ENCODE peak calls at places on chromosome X, in four cellular contexts. One of them, this sample, is unnamed.

GRCh38 chrX:147848009-147848408 is 63.7 kb upstream of the FMR1 start:
- DNase-seq in A549: no peak
- DNase-seq in GM12878: no peak
- DNase-seq in HepG2: no peak
- DNase-seq in this sample: no peak

GRCh38 chrX:43448688-43449087 is 207.4 kb upstream of the MAOA start:
- DNase-seq in A549: no peak
- DNase-seq in GM12878: no peak
- DNase-seq in HepG2: no peak
- DNase-seq in this sample: no peak

GRCh38 chrX:126723881-126724280 is 95.6 kb upstream of the PRR32 start:
- DNase-seq in A549: no peak
- DNase-seq in GM12878: no peak
- DNase-seq in HepG2: no peak
- DNase-seq in this sample: no peak

GRCh38 chrX:130014356-130014755 is 31.9 kb downstream of the BCORL1 start:
- DNase-seq in A549: no peak
- DNase-seq in GM12878: no peak
- DNase-seq in HepG2: no peak
- DNase-seq in this sample: no peak

GRCh38 chrX:53556868-53557267 is 122.7 kb upstream of the HSD17B10 start:
- DNase-seq in A549: no peak
- DNase-seq in GM12878: no peak
- DNase-seq in HepG2: no peak
- DNase-seq in this sample: no peak

GRCh38 chrX:85698921-85699320 is 319.5 kb upstream of the POF1B start:
- DNase-seq in A549: no peak
- DNase-seq in GM12878: no peak
- DNase-seq in HepG2: no peak
- DNase-seq in this sample: no peak

GRCh38 chrX:39682778-39683177 is 415.0 kb downstream of the BCOR start:
- DNase-seq in A549: no peak
- DNase-seq in GM12878: no peak
- DNase-seq in HepG2: no peak
- DNase-seq in this sample: peak; percentile 65

GRCh38 chrX:115226929-115227328 is 7.0 kb downstream of the LRCH2 start:
- DNase-seq in A549: peak; percentile 51
- DNase-seq in GM12878: no peak
- DNase-seq in HepG2: peak; percentile 33
- DNase-seq in this sample: no peak

GRCh38 chrX:15207994-15208393 is 61.9 kb downstream of the ASB9 start:
- DNase-seq in A549: no peak
- DNase-seq in GM12878: no peak
- DNase-seq in HepG2: no peak
- DNase-seq in this sample: no peak

GRCh38 chrX:55326985-55327384 is 62.3 kb upstream of the PAGE3 start:
- DNase-seq in A549: no peak
- DNase-seq in GM12878: no peak
- DNase-seq in HepG2: no peak
- DNase-seq in this sample: no peak

GRCh38 chrX:140762061-140762460 is 52.5 kb downstream of the LINC00632 start:
- DNase-seq in A549: peak; percentile 68
- DNase-seq in GM12878: no peak
- DNase-seq in HepG2: peak; percentile 5
- DNase-seq in this sample: peak; percentile 21

GRCh38 chrX:20571611-20572010 is 304.9 kb upstream of the RPS6KA3 start:
- DNase-seq in A549: no peak
- DNase-seq in GM12878: no peak
- DNase-seq in HepG2: no peak
- DNase-seq in this sample: no peak

GRCh38 chrX:136477026-136477425 is 10.7 kb upstream of the BRS3 start:
- DNase-seq in A549: no peak
- DNase-seq in GM12878: no peak
- DNase-seq in HepG2: no peak
- DNase-seq in this sample: no peak

GRCh38 chrX:103774070-103774642 is 2.5 kb upstream of the PLP1 start:
- DNase-seq in A549: peak; percentile 42
- DNase-seq in GM12878: no peak
- DNase-seq in HepG2: peak; percentile 1
- DNase-seq in this sample: no peak

GRCh38 chrX:143788265-143788664 is 67.7 kb upstream of the SPANXN2 start:
- DNase-seq in A549: peak; percentile 0
- DNase-seq in GM12878: no peak
- DNase-seq in HepG2: no peak
- DNase-seq in this sample: no peak

GRCh38 chrX:53831662-53832635 is 145.4 kb upstream of the HUWE1 start:
- DNase-seq in A549: peak; percentile 40
- DNase-seq in GM12878: peak; percentile 40
- DNase-seq in HepG2: peak; percentile 20
- DNase-seq in this sample: peak; percentile 38

GRCh38 chrX:13693341-13693871 is 4.5 kb downstream of the RAB9A start:
- DNase-seq in A549: no peak
- DNase-seq in GM12878: no peak
- DNase-seq in HepG2: no peak
- DNase-seq in this sample: no peak

GRCh38 chrX:67726028-67726427 is 182.2 kb downstream of the AR start:
- DNase-seq in A549: no peak
- DNase-seq in GM12878: no peak
- DNase-seq in HepG2: no peak
- DNase-seq in this sample: no peak

GRCh38 chrX:78506248-78506647 is 152.9 kb downstream of the RTL3 start:
- DNase-seq in A549: no peak
- DNase-seq in GM12878: no peak
- DNase-seq in HepG2: no peak
- DNase-seq in this sample: no peak

GRCh38 chrX:63275127-63275526 is 76.0 kb downstream of the SPIN4 start:
- DNase-seq in A549: peak; percentile 19
- DNase-seq in GM12878: peak; percentile 7
- DNase-seq in HepG2: peak; percentile 4
- DNase-seq in this sample: peak; percentile 38

GRCh38 chrX:32530802-32531403 is 680.4 kb downstream of the DMD start:
- DNase-seq in A549: peak; percentile 38
- DNase-seq in GM12878: no peak
- DNase-seq in HepG2: peak; percentile 21
- DNase-seq in this sample: peak; percentile 5

GRCh38 chrX:13876652-13877051 is 59.8 kb upstream of the GPM6B start:
- DNase-seq in A549: peak; percentile 2
- DNase-seq in GM12878: no peak
- DNase-seq in HepG2: no peak
- DNase-seq in this sample: no peak

GRCh38 chrX:136781180-136781797 is 557 bp upstream of the ARHGEF6 start:
- DNase-seq in A549: no peak
- DNase-seq in GM12878: no peak
- DNase-seq in HepG2: no peak
- DNase-seq in this sample: no peak

GRCh38 chrX:1181131-1181530 is 31.3 kb downstream of the CRLF2 start:
- DNase-seq in A549: no peak
- DNase-seq in GM12878: no peak
- DNase-seq in HepG2: no peak
- DNase-seq in this sample: no peak

GRCh38 chrX:47181301-47181700 is 12.3 kb upstream of the UBA1 start:
- DNase-seq in A549: no peak
- DNase-seq in GM12878: no peak
- DNase-seq in HepG2: no peak
- DNase-seq in this sample: no peak

GRCh38 chrX:68997911-68998310 is 167.3 kb downstream of the PJA1 start:
- DNase-seq in A549: no peak
- DNase-seq in GM12878: no peak
- DNase-seq in HepG2: no peak
- DNase-seq in this sample: no peak

GRCh38 chrX:69021095-69021494 is 144.2 kb downstream of the PJA1 start:
- DNase-seq in A549: no peak
- DNase-seq in GM12878: no peak
- DNase-seq in HepG2: no peak
- DNase-seq in this sample: no peak

GRCh38 chrX:150213481-150214030 is 149.6 kb upstream of the MAMLD1 start:
- DNase-seq in A549: no peak
- DNase-seq in GM12878: no peak
- DNase-seq in HepG2: no peak
- DNase-seq in this sample: no peak

GRCh38 chrX:149487292-149487691 is 17.8 kb downstream of the IDS start:
- DNase-seq in A549: peak; percentile 33
- DNase-seq in GM12878: no peak
- DNase-seq in HepG2: no peak
- DNase-seq in this sample: no peak

GRCh38 chrX:119756926-119757635 is 1.3 kb upstream of the SOWAHD start:
- DNase-seq in A549: no peak
- DNase-seq in GM12878: no peak
- DNase-seq in HepG2: peak; percentile 23
- DNase-seq in this sample: no peak

GRCh38 chrX:149982310-149982709 is 44.0 kb upstream of the EOLA2 start:
- DNase-seq in A549: no peak
- DNase-seq in GM12878: no peak
- DNase-seq in HepG2: peak; percentile 1
- DNase-seq in this sample: no peak

DNA sequence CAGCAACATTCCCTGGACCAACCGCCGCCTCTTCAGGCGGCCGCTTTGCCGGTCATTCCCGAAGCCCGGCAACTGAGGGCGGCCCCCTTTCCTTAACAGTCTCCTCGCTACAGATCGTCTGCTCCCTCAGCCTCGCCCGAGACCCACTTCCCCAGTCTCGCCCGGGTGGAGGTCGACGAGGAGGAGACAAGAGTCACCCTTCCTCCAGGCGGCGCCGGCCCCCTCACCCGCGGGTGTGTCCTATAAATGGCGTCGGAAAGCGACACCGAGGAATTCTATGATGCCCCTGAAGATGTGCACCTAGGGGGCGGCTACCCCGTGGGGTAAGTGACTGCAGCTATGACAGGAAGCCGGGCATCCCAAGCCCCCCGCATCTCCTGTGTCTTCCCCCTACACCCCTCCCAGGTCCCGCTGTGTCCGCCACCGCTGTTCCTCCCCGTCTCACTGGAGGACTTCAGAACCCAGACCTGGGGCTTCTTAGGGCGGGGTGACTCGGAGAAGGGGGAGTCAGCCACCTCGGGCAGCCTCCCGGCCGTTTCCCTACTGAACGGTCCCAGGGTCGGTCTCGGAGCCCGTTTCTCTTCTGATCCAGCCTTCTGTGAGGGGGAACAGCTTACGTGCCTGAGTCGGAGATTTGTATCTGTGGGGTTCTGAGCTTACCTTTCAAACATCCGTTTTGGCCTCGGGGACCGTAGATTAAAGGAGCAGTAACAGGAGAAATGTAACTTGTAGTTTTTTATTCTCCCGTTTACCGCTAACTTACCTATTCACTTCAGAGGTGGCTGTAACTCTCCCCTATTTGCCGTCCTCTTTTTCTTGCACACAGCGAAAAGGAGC is 570 bp downstream of the WDR44 start:
- DNase-seq in A549: peak; percentile 46
- DNase-seq in GM12878: no peak
- DNase-seq in HepG2: peak; percentile 7
- DNase-seq in this sample: peak; percentile 49
- TF ChIP-seq ESRRA in A549: no peak
- TF ChIP-seq ESRRA in GM12878: no peak
- TF ChIP-seq ESRRA in HepG2: no peak
- TF ChIP-seq ESRRA in this sample: no peak

GRCh38 chrX:154408659-154409221 is 314 bp downstream of the DNASE1L1 start:
- DNase-seq in A549: no peak
- DNase-seq in GM12878: no peak
- DNase-seq in HepG2: no peak
- DNase-seq in this sample: no peak
- TF ChIP-seq POLR2A in A549: no peak
- TF ChIP-seq POLR2A in GM12878: no peak
- TF ChIP-seq POLR2A in HepG2: no peak
- TF ChIP-seq POLR2A in this sample: peak; percentile 49

DNA sequence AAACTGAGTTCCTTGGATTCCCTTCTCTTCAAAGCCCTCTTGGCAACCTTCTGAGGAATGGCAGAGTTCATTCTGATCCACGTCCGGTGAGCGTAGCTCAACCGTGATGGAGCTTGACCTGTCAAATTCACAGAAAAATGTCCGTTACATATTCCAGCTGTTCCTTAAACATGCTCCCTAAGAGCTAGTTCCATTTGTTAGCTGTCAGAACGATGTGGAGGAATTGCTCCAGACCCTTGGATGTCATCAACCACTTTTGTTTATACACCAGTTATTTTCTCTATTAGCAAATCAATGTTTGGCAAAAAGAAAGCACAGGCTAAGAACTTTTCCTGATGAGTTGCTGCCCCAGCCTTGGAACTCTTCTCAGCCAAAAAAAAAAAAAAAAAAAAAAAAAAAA is 50.2 kb downstream of the NHS start:
- DNase-seq in A549: no peak
- DNase-seq in GM12878: no peak
- DNase-seq in HepG2: no peak
- DNase-seq in this sample: no peak
- TF ChIP-seq ESRRA in A549: no peak
- TF ChIP-seq ESRRA in GM12878: no peak
- TF ChIP-seq ESRRA in HepG2: no peak
- TF ChIP-seq ESRRA in this sample: no peak

GRCh38 chrX:40735318-40736169 is at the start of gene MED14:
- DNase-seq in A549: peak; percentile 94
- DNase-seq in GM12878: peak; percentile 73
- DNase-seq in HepG2: peak; percentile 83
- DNase-seq in this sample: peak; percentile 95
- TF ChIP-seq POLR2A in A549: peak; percentile 32
- TF ChIP-seq POLR2A in GM12878: peak; percentile 93
- TF ChIP-seq POLR2A in HepG2: peak; percentile 71
- TF ChIP-seq POLR2A in this sample: peak; percentile 77

GRCh38 chrX:152913915-152914314 is 16.0 kb downstream of the ZNF185 start:
- DNase-seq in A549: no peak
- DNase-seq in GM12878: no peak
- DNase-seq in HepG2: no peak
- DNase-seq in this sample: no peak
- TF ChIP-seq ESRRA in A549: no peak
- TF ChIP-seq ESRRA in GM12878: no peak
- TF ChIP-seq ESRRA in HepG2: no peak
- TF ChIP-seq ESRRA in this sample: no peak

DNA sequence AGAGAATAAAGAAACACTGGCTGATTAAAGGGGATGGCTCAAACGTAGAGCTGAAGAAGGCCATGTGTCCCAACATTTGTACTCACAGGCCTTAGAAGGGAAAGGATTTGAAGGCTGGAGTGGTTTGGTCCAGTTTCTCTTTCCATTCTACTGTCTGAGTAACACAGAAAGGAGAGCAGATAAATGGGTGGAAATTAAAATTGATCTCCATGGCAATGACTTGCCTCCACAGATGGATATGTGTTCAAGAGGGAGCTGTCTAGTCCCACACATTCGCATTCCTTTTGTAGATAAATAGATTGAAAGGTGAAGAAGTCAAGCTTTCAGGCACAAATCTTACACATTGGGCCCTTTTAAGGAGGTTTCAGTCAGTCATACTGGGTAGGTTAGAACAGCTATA is 74.6 kb downstream of the DOCK11 start:
- DNase-seq in A549: no peak
- DNase-seq in GM12878: no peak
- DNase-seq in HepG2: no peak
- DNase-seq in this sample: no peak
- TF ChIP-seq POLR2A in A549: no peak
- TF ChIP-seq POLR2A in GM12878: no peak
- TF ChIP-seq POLR2A in HepG2: no peak
- TF ChIP-seq POLR2A in this sample: no peak

GRCh38 chrX:23937100-23937499 is 29.3 kb downstream of the CXorf58 start:
- DNase-seq in A549: peak; percentile 9
- DNase-seq in GM12878: no peak
- DNase-seq in HepG2: no peak
- DNase-seq in this sample: no peak
- TF ChIP-seq ESRRA in A549: no peak
- TF ChIP-seq ESRRA in GM12878: no peak
- TF ChIP-seq ESRRA in HepG2: no peak
- TF ChIP-seq ESRRA in this sample: no peak

This sample was measured in K562.